ENCODE peak calls at places on chromosome 18, in seven cellular contexts. J is activated CD4-positive, alpha-beta T cell treated with anti-CD3 and anti-CD28 coated beads for 48 hours; L is left cardiac atrium; K is IMR-90; Y is iPS DF 19.7; S is NCI-H1105 treated with DMSO at 0.1 percent for 48 hours; Q is activated CD4-positive, CD25-positive, alpha-beta regulatory T cell. U is an unnamed sample.

GRCh38 chr18:21335927-21336488 is 94.0 kb downstream of the GREB1L start:
- DNase-seq in J (no peak), L (no peak), K (peak), Y (no peak), S (no peak), Q (no peak), U (no peak)

GRCh38 chr18:74082476-74083070 is 65.1 kb downstream of the FBXO15 start:
- DNase-seq in J (peak), L (peak), K (peak), Y (peak), S (no peak), Q (peak), U (peak)

GRCh38 chr18:40012931-40013609 is 1942.0 kb upstream of the PIK3C3 start:
- DNase-seq in J (no peak), L (no peak), K (no peak), Y (no peak), S (no peak), Q (no peak), U (no peak)

GRCh38 chr18:54210463-54210862 is 14.0 kb downstream of the MBD2 start:
- DNase-seq in J (no peak), L (no peak), K (no peak), Y (no peak), S (no peak), Q (no peak), U (no peak)

GRCh38 chr18:79644666-79645057 is 34.9 kb upstream of the CTDP1 start:
- DNase-seq in J (no peak), L (no peak), K (peak), Y (no peak), S (no peak), Q (no peak), U (no peak)

GRCh38 chr18:44541159-44541558 is 139.5 kb upstream of the SETBP1 start:
- DNase-seq in J (no peak), L (no peak), K (no peak), Y (no peak), S (no peak), Q (no peak), U (no peak)

GRCh38 chr18:23636041-23636399 is 26.7 kb downstream of the ANKRD29 start:
- DNase-seq in J (no peak), L (no peak), K (no peak), Y (no peak), S (no peak), Q (no peak), U (no peak)

GRCh38 chr18:46350598-46351172 is 246.5 kb downstream of the HAUS1 start:
- DNase-seq in J (no peak), L (no peak), K (no peak), Y (no peak), S (no peak), Q (no peak), U (no peak)

GRCh38 chr18:8277270-8277669 is 332.0 kb upstream of the RAB12 start:
- DNase-seq in J (no peak), L (no peak), K (peak), Y (no peak), S (no peak), Q (no peak), U (no peak)

GRCh38 chr18:4960578-4960977 is 236.5 kb downstream of the AKAIN1 start:
- DNase-seq in J (no peak), L (no peak), K (no peak), Y (no peak), S (no peak), Q (no peak), U (no peak)

GRCh38 chr18:24187049-24187448 is 48.2 kb downstream of the CABYR start:
- DNase-seq in J (no peak), L (no peak), K (no peak), Y (no peak), S (no peak), Q (no peak), U (no peak)

GRCh38 chr18:8726963-8727730 is 21.8 kb downstream of the MTCL1 start:
- DNase-seq in J (no peak), L (no peak), K (no peak), Y (no peak), S (no peak), Q (no peak), U (no peak)

GRCh38 chr18:76252880-76253279 is 242.2 kb downstream of the ZNF516 start:
- DNase-seq in J (no peak), L (no peak), K (peak), Y (no peak), S (peak), Q (no peak), U (no peak)

GRCh38 chr18:32301976-32302743 is 112.3 kb downstream of the MEP1B start:
- DNase-seq in J (peak), L (no peak), K (peak), Y (no peak), S (no peak), Q (no peak), U (no peak)

GRCh38 chr18:10142056-10142455 is 228.2 kb downstream of the VAPA start:
- DNase-seq in J (no peak), L (no peak), K (no peak), Y (no peak), S (no peak), Q (no peak), U (no peak)

GRCh38 chr18:69596345-69596744 is 195.7 kb downstream of the DOK6 start:
- DNase-seq in J (no peak), L (no peak), K (no peak), Y (no peak), S (peak), Q (no peak), U (no peak)

GRCh38 chr18:12821408-12821807 is 62.6 kb downstream of the PTPN2 start:
- DNase-seq in J (no peak), L (no peak), K (no peak), Y (no peak), S (no peak), Q (no peak), U (no peak)

GRCh38 chr18:51433881-51434280 is 236.4 kb upstream of the MEX3C start:
- DNase-seq in J (no peak), L (no peak), K (no peak), Y (no peak), S (no peak), Q (no peak), U (no peak)

GRCh38 chr18:37254256-37254880 is 311.2 kb downstream of the CELF4 start:
- DNase-seq in J (no peak), L (no peak), K (no peak), Y (no peak), S (no peak), Q (no peak), U (no peak)

GRCh38 chr18:25862881-25863600 is 227.4 kb downstream of the SS18 start:
- DNase-seq in J (no peak), L (no peak), K (no peak), Y (no peak), S (no peak), Q (no peak), U (no peak)

GRCh38 chr18:38353149-38353548 is 787.6 kb upstream of the CELF4 start:
- DNase-seq in J (no peak), L (no peak), K (no peak), Y (no peak), S (no peak), Q (no peak), U (no peak)